ENCODE peak calls at places on chromosome 22, in five cellular contexts. One of them, this sample, is unnamed. For H3K27me3, the result is how much of the 10 kb centered on the place peaks cover.

GRCh38 chr22:46958191-46958590 is 195.7 kb downstream of the TBC1D22A start:
- DNase-seq in hepatocyte: no peak
- DNase-seq in CD8-positive, alpha-beta T cell: no peak
- DNase-seq in fibroblast of lung: no peak
- DNase-seq in right lobe of liver: no peak
- DNase-seq in this sample: no peak

GRCh38 chr22:48652796-48653195 is 1174.9 kb downstream of the BRD1 start:
- DNase-seq in right lobe of liver: no peak
- DNase-seq in CD8-positive, alpha-beta T cell: no peak
- DNase-seq in hepatocyte: no peak
- DNase-seq in fibroblast of lung: no peak
- DNase-seq in this sample: no peak

GRCh38 chr22:42368379-42369249 is 63.6 kb downstream of the NFAM1 start:
- DNase-seq in CD8-positive, alpha-beta T cell: no peak
- DNase-seq in hepatocyte: peak
- DNase-seq in fibroblast of lung: no peak
- DNase-seq in right lobe of liver: no peak
- DNase-seq in this sample: peak

GRCh38 chr22:28425211-28425610 is 254.4 kb downstream of the TTC28 start:
- DNase-seq in hepatocyte: no peak
- DNase-seq in CD8-positive, alpha-beta T cell: no peak
- DNase-seq in fibroblast of lung: no peak
- DNase-seq in right lobe of liver: no peak
- DNase-seq in this sample: no peak

GRCh38 chr22:46419754-46420571 is 84.4 kb downstream of the TRMU start:
- DNase-seq in CD8-positive, alpha-beta T cell: no peak
- DNase-seq in fibroblast of lung: no peak
- DNase-seq in hepatocyte: no peak
- DNase-seq in right lobe of liver: no peak
- DNase-seq in this sample: no peak

GRCh38 chr22:45497268-45497667 is 5.4 kb upstream of the FBLN1 start:
- DNase-seq in hepatocyte: no peak
- DNase-seq in right lobe of liver: no peak
- DNase-seq in fibroblast of lung: peak
- DNase-seq in CD8-positive, alpha-beta T cell: no peak
- DNase-seq in this sample: no peak

GRCh38 chr22:41193829-41194228 is 11.3 kb upstream of the L3MBTL2 start:
- DNase-seq in CD8-positive, alpha-beta T cell: no peak
- DNase-seq in right lobe of liver: no peak
- DNase-seq in fibroblast of lung: no peak
- DNase-seq in hepatocyte: no peak
- DNase-seq in this sample: no peak

GRCh38 chr22:31945971-31946680 is 1.8 kb downstream of the YWHAH start:
- DNase-seq in hepatocyte: peak
- DNase-seq in CD8-positive, alpha-beta T cell: no peak
- DNase-seq in fibroblast of lung: no peak
- DNase-seq in right lobe of liver: no peak
- DNase-seq in this sample: peak

GRCh38 chr22:45531944-45532631 is 29.4 kb downstream of the FBLN1 start:
- DNase-seq in right lobe of liver: no peak
- DNase-seq in hepatocyte: no peak
- DNase-seq in fibroblast of lung: no peak
- DNase-seq in CD8-positive, alpha-beta T cell: no peak
- DNase-seq in this sample: peak

GRCh38 chr22:30968015-30968923 is at the start of gene MORC2:
- DNase-seq in right lobe of liver: peak
- DNase-seq in fibroblast of lung: no peak
- DNase-seq in CD8-positive, alpha-beta T cell: no peak
- DNase-seq in hepatocyte: peak
- DNase-seq in this sample: peak

GRCh38 chr22:43217285-43218030 is 30.5 kb upstream of the TTLL12 start:
- DNase-seq in CD8-positive, alpha-beta T cell: no peak
- DNase-seq in hepatocyte: no peak
- DNase-seq in right lobe of liver: no peak
- DNase-seq in fibroblast of lung: no peak
- DNase-seq in this sample: no peak

GRCh38 chr22:41446057-41446501 is 522 bp downstream of the TOB2 start:
- DNase-seq in fibroblast of lung: no peak
- DNase-seq in CD8-positive, alpha-beta T cell: no peak
- DNase-seq in right lobe of liver: peak
- DNase-seq in hepatocyte: peak
- DNase-seq in this sample: peak

GRCh38 chr22:39416319-39416718 is 16.7 kb downstream of the TAB1 start:
- DNase-seq in hepatocyte: peak
- DNase-seq in CD8-positive, alpha-beta T cell: no peak
- DNase-seq in right lobe of liver: no peak
- DNase-seq in fibroblast of lung: no peak
- DNase-seq in this sample: no peak

GRCh38 chr22:34129691-34130486 is 209.6 kb upstream of the LARGE1 start:
- DNase-seq in CD8-positive, alpha-beta T cell: no peak
- DNase-seq in fibroblast of lung: no peak
- DNase-seq in right lobe of liver: no peak
- DNase-seq in hepatocyte: no peak
- DNase-seq in this sample: no peak

GRCh38 chr22:47043835-47044721 is 281.6 kb downstream of the TBC1D22A start:
- DNase-seq in CD8-positive, alpha-beta T cell: no peak
- DNase-seq in hepatocyte: peak
- DNase-seq in right lobe of liver: no peak
- DNase-seq in fibroblast of lung: peak
- DNase-seq in this sample: peak

GRCh38 chr22:31350410-31350863 is 4.3 kb upstream of the PATZ1 start:
- DNase-seq in hepatocyte: peak
- DNase-seq in fibroblast of lung: peak
- DNase-seq in right lobe of liver: peak
- DNase-seq in CD8-positive, alpha-beta T cell: no peak
- DNase-seq in this sample: peak

GRCh38 chr22:22721681-22722309 is 77.4 kb downstream of the GGTLC2 start:
- DNase-seq in CD8-positive, alpha-beta T cell: peak
- DNase-seq in hepatocyte: peak
- DNase-seq in right lobe of liver: no peak
- DNase-seq in fibroblast of lung: peak
- DNase-seq in this sample: no peak

GRCh38 chr22:22851969-22852368 is 35.6 kb upstream of the IGLL5 start:
- DNase-seq in right lobe of liver: no peak
- DNase-seq in CD8-positive, alpha-beta T cell: no peak
- DNase-seq in fibroblast of lung: no peak
- DNase-seq in hepatocyte: no peak
- DNase-seq in this sample: no peak

GRCh38 chr22:31956360-31956759 is 12.0 kb downstream of the YWHAH start:
- DNase-seq in hepatocyte: no peak
- DNase-seq in right lobe of liver: no peak
- DNase-seq in CD8-positive, alpha-beta T cell: no peak
- DNase-seq in fibroblast of lung: no peak
- DNase-seq in this sample: no peak

GRCh38 chr22:47395481-47395880 is 633.0 kb downstream of the TBC1D22A start:
- DNase-seq in CD8-positive, alpha-beta T cell: no peak
- DNase-seq in right lobe of liver: no peak
- DNase-seq in hepatocyte: no peak
- DNase-seq in fibroblast of lung: peak
- DNase-seq in this sample: peak

GRCh38 chr22:30754971-30755759 is 60.5 kb downstream of the OSBP2 start:
- DNase-seq in fibroblast of lung: peak
- DNase-seq in right lobe of liver: peak
- DNase-seq in hepatocyte: peak
- DNase-seq in CD8-positive, alpha-beta T cell: peak
- DNase-seq in this sample: peak

GRCh38 chr22:46391486-46392136 is 56.1 kb downstream of the TRMU start:
- DNase-seq in hepatocyte: no peak
- DNase-seq in CD8-positive, alpha-beta T cell: no peak
- DNase-seq in right lobe of liver: peak
- DNase-seq in fibroblast of lung: no peak
- DNase-seq in this sample: no peak

GRCh38 chr22:20034143-20034542 is 13.2 kb downstream of the TANGO2 start:
- DNase-seq in fibroblast of lung: no peak
- DNase-seq in right lobe of liver: no peak
- DNase-seq in CD8-positive, alpha-beta T cell: no peak
- DNase-seq in hepatocyte: no peak
- DNase-seq in this sample: no peak

GRCh38 chr22:20033045-20033706 is 12.3 kb downstream of the TANGO2 start:
- DNase-seq in CD8-positive, alpha-beta T cell: no peak
- DNase-seq in right lobe of liver: peak
- DNase-seq in hepatocyte: no peak
- DNase-seq in fibroblast of lung: no peak
- DNase-seq in this sample: no peak

GRCh38 chr22:20029550-20030225 is 8.8 kb downstream of the TANGO2 start:
- DNase-seq in CD8-positive, alpha-beta T cell: no peak
- DNase-seq in fibroblast of lung: no peak
- DNase-seq in hepatocyte: no peak
- DNase-seq in right lobe of liver: no peak
- DNase-seq in this sample: no peak

GRCh38 chr22:20031732-20032406 is 11.0 kb downstream of the TANGO2 start:
- DNase-seq in hepatocyte: no peak
- DNase-seq in fibroblast of lung: no peak
- DNase-seq in right lobe of liver: no peak
- DNase-seq in CD8-positive, alpha-beta T cell: peak
- DNase-seq in this sample: no peak

GRCh38 chr22:20032407-20032991 is 11.6 kb downstream of the TANGO2 start:
- DNase-seq in CD8-positive, alpha-beta T cell: no peak
- DNase-seq in fibroblast of lung: no peak
- DNase-seq in hepatocyte: no peak
- DNase-seq in right lobe of liver: peak
- DNase-seq in this sample: no peak
- H3K27ac ChIP-seq in CD8-positive, alpha-beta T cell: no peak
- H3K27ac ChIP-seq in fibroblast of lung: no peak
- H3K27ac ChIP-seq in hepatocyte: no peak
- H3K27ac ChIP-seq in right lobe of liver: peak
- H3K27ac ChIP-seq in this sample: no peak

GRCh38 chr22:37258005-37258790 is 14.1 kb upstream of the RAC2 start:
- DNase-seq in right lobe of liver: no peak
- DNase-seq in hepatocyte: no peak
- DNase-seq in CD8-positive, alpha-beta T cell: no peak
- DNase-seq in fibroblast of lung: no peak
- DNase-seq in this sample: no peak

GRCh38 chr22:37255558-37256006 is 11.5 kb upstream of the RAC2 start:
- DNase-seq in hepatocyte: no peak
- DNase-seq in right lobe of liver: no peak
- DNase-seq in fibroblast of lung: no peak
- DNase-seq in CD8-positive, alpha-beta T cell: no peak
- DNase-seq in this sample: no peak

GRCh38 chr22:37254206-37254866 is 10.3 kb upstream of the RAC2 start:
- DNase-seq in fibroblast of lung: peak
- DNase-seq in CD8-positive, alpha-beta T cell: no peak
- DNase-seq in right lobe of liver: no peak
- DNase-seq in hepatocyte: no peak
- DNase-seq in this sample: no peak

GRCh38 chr22:37254867-37255233 is 10.8 kb upstream of the RAC2 start:
- DNase-seq in CD8-positive, alpha-beta T cell: no peak
- DNase-seq in right lobe of liver: no peak
- DNase-seq in hepatocyte: no peak
- DNase-seq in fibroblast of lung: no peak
- DNase-seq in this sample: no peak

DNA sequence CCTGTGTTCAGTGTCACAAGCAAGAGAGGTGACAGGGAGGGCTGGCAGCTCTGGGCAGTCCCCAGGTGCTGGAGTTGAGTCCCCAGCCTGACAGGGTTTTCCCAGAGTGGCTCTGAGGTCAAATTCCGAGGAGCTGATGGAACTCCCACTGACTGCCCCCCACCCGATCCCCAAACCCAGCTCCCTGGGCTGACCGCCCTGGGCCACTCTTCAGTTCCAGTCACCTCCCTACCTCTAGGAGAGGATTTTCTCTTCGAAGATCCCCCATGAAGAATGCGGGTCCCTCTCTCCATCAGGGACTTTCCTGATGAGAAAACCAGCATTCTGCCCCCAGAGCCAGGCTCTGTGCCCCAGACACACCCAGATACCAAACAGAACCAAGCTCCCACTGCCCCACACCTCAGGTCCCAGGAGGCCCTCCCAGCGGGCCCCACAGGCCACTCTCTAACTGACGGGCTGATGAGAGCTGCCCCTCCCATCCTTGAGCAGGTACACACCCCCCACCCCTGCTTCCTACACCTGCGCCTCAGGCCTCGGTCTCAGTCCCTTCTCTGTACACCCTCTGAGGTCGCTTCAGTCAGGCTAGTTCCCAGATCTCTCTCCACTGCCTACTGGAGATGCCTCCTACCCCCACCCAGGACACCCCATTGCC is 12.1 kb upstream of the RAC2 start:
- DNase-seq in fibroblast of lung: no peak
- DNase-seq in right lobe of liver: no peak
- DNase-seq in hepatocyte: no peak
- DNase-seq in CD8-positive, alpha-beta T cell: no peak
- DNase-seq in this sample: no peak
- H3K27me3 ChIP-seq in fibroblast of lung: under half
- H3K27me3 ChIP-seq in right lobe of liver: under half
- H3K27me3 ChIP-seq in hepatocyte: under half
- H3K27me3 ChIP-seq in CD8-positive, alpha-beta T cell: under half
- H3K27me3 ChIP-seq in this sample: under half

DNA sequence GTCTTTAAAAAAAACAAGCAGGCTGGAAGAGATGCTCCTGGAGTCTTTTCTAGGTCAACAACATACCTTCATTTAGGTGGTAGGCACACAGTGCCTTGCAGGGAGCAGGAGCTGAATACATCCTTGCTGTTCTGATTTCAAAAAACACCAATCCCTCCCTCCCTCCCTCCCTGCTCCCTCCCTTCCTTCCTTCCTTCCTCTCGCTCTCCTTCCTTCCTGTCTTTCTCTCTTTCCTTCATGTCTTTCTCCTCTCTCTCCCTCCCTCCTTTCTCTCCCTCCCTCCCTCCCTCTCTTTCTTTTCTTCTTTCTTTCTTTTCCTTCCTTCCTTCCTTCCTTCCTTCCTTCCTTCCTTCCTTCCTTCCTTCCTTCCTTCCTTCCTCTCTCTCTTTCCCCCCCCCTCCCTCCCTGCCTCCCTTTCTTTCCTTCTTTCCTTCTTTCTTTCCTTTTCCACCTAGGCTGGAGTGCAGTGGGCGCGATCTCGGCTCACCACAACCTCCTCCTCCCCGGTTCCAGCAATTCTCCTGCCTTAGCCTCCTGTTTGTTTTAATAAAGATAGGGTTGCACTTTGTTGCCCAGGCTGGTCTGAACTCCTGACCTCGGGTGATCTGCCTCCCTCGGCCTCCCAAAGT is 245.1 kb downstream of the MIAT start:
- DNase-seq in CD8-positive, alpha-beta T cell: no peak
- DNase-seq in fibroblast of lung: no peak
- DNase-seq in right lobe of liver: no peak
- DNase-seq in hepatocyte: no peak
- DNase-seq in this sample: peak
- H3K4me3 ChIP-seq in CD8-positive, alpha-beta T cell: no peak
- H3K4me3 ChIP-seq in fibroblast of lung: no peak
- H3K4me3 ChIP-seq in right lobe of liver: no peak
- H3K4me3 ChIP-seq in hepatocyte: no peak
- H3K4me3 ChIP-seq in this sample: peak

DNA sequence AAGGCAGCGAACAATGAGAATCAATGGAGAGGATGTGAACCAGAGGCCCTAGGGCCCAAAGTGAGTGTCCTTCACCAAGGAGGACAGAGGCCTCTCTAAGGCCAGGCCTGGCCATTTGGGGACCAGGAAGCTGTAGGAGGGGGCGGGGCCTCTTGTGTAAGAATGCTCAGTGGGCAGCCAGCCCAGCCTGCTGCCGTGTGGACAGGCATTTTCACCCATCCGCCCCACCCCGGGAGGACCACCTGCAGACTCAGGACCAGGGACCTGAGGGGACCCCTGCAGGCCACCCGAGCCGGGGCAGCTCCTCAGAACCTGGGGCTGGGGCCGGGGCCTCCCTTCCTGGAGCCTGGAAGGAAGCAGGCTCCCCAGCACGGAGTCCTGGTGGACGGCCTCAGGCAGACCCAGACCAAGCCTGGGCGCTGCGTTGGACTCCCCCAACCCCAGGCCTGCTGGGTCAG is 1.7 kb upstream of the TRABD start:
- DNase-seq in hepatocyte: peak
- DNase-seq in fibroblast of lung: peak
- DNase-seq in CD8-positive, alpha-beta T cell: no peak
- DNase-seq in right lobe of liver: no peak
- DNase-seq in this sample: peak
- H3K27ac ChIP-seq in hepatocyte: no peak
- H3K27ac ChIP-seq in fibroblast of lung: no peak
- H3K27ac ChIP-seq in CD8-positive, alpha-beta T cell: no peak
- H3K27ac ChIP-seq in right lobe of liver: no peak
- H3K27ac ChIP-seq in this sample: no peak

This sample was measured in SJCRH30.